ENCODE peak calls at places on chromosomes 2 and 18, in six cellular contexts. Z is DMS 273 treated with DMSO at 0.1 percent for 48 hours; H is substantia nigra; S is fibroblast of lung; Y is activated CD8-positive, alpha-beta memory T cell treated with anti-CD3 and anti-CD28 coated beads for 24 hours; P is fibroblast of the aortic adventitia. U is an unnamed sample.

GRCh38 chr2:202249864-202250263 is 11.5 kb upstream of the SUMO1 start:
- DNase-seq in Y (no peak), S (no peak), H (no peak), Z (no peak), P (no peak), U (no peak)

GRCh38 chr2:36339819-36340218 is 15.8 kb upstream of the CRIM1 start:
- DNase-seq in Z (no peak), H (no peak), P (peak), Y (no peak), S (no peak), U (no peak)

GRCh38 chr2:42926438-42927333 is 134.3 kb upstream of the HAAO start:
- DNase-seq in H (no peak), S (no peak), Z (no peak), Y (no peak), P (no peak), U (no peak)

GRCh38 chr2:8633735-8634313 is 48.0 kb upstream of the ID2 start:
- DNase-seq in P (peak), Z (no peak), S (peak), Y (no peak), H (no peak), U (no peak)

GRCh38 chr2:3193423-3194330 is 183.9 kb downstream of the EIPR1 start:
- DNase-seq in Z (no peak), P (no peak), H (no peak), S (peak), Y (no peak), U (no peak)

GRCh38 chr2:31140151-31140550 is 1.9 kb upstream of the GALNT14 start:
- DNase-seq in H (no peak), S (no peak), P (no peak), Y (no peak), Z (peak), U (peak)

GRCh38 chr2:114259389-114259788 is 183.1 kb upstream of the DPP10 start:
- DNase-seq in Z (no peak), H (no peak), Y (no peak), S (no peak), P (no peak), U (no peak)

GRCh38 chr18:14104906-14105748 is 27.1 kb downstream of the ZNF519 start:
- DNase-seq in H (no peak), P (no peak), S (no peak), Z (no peak), Y (no peak), U (no peak)

GRCh38 chr2:110993557-110994231 is 127.0 kb upstream of the BCL2L11 start:
- DNase-seq in S (peak), P (no peak), Z (no peak), H (no peak), Y (no peak), U (no peak)

GRCh38 chr18:54983041-54983686 is 23.9 kb upstream of the CCDC68 start:
- DNase-seq in Z (peak), Y (no peak), S (peak), H (no peak), P (peak), U (no peak)

GRCh38 chr2:172087780-172088244 is 2.5 kb downstream of the DLX1 start:
- DNase-seq in H (no peak), P (peak), S (no peak), Z (no peak), Y (no peak), U (no peak)

GRCh38 chr2:47033102-47033880 is 117.7 kb upstream of the MCFD2 start:
- DNase-seq in Y (no peak), Z (no peak), P (no peak), H (no peak), S (no peak), U (no peak)

GRCh38 chr18:74155276-74155675 is 7.0 kb downstream of the TIMM21 start:
- DNase-seq in Z (no peak), H (no peak), Y (no peak), S (no peak), P (no peak), U (no peak)

GRCh38 chr18:75500510-75500909 is 73.0 kb upstream of the SMIM21 start:
- DNase-seq in P (peak), S (peak), H (no peak), Y (no peak), Z (no peak), U (no peak)

GRCh38 chr18:50011813-50012445 is 183.0 kb downstream of the MYO5B start:
- DNase-seq in Z (no peak), S (peak), Y (no peak), P (peak), H (no peak), U (no peak)

GRCh38 chr18:35121531-35121930 is 80.3 kb downstream of the MAPRE2 start:
- DNase-seq in S (no peak), Z (no peak), H (no peak), P (no peak), Y (no peak), U (no peak)